ENCODE peak calls at places on chromosome 11, in five cellular contexts. Q is NCI-H524, W is OCI-LY7, J is NCI-H1930, R is myocyte. N is an unnamed sample.

GRCh38 chr11:29527391-29527936 is 489.4 kb downstream of the KCNA4 start:
- DNase-seq in Q (no peak), W (peak; percentile 65), J (no peak), R (peak; percentile 22), N (peak; percentile 95)

GRCh38 chr11:65323813-65324212 is 9.1 kb downstream of the CDC42EP2 start:
- DNase-seq in Q (no peak), W (no peak), J (no peak), R (no peak), N (no peak)

GRCh38 chr11:19332476-19332875 is 91.7 kb upstream of the E2F8 start:
- DNase-seq in Q (no peak), W (no peak), J (no peak), R (no peak), N (no peak)

GRCh38 chr11:73758451-73758850 is 2.4 kb downstream of the RAB6A start:
- DNase-seq in Q (no peak), W (no peak), J (no peak), R (no peak), N (no peak)

GRCh38 chr11:43779306-43779705 is 98.8 kb downstream of the HSD17B12 start:
- DNase-seq in Q (no peak), W (no peak), J (no peak), R (peak; percentile 41), N (no peak)

GRCh38 chr11:130580372-130580771 is 131.9 kb downstream of the ADAMTS15 start:
- DNase-seq in Q (peak; percentile 46), W (no peak), J (no peak), R (peak; percentile 55), N (peak; percentile 96)

GRCh38 chr11:45254070-45254469 is 32.1 kb downstream of the SYT13 start:
- DNase-seq in Q (no peak), W (no peak), J (no peak), R (peak; percentile 7), N (no peak)

GRCh38 chr11:115774756-115775155 is 270.5 kb upstream of the CADM1 start:
- DNase-seq in Q (no peak), W (no peak), J (no peak), R (no peak), N (no peak)

GRCh38 chr11:109996060-109996459 is 97.1 kb upstream of the ZC3H12C start:
- DNase-seq in Q (no peak), W (no peak), J (no peak), R (no peak), N (no peak)

GRCh38 chr11:22347857-22348496 is 9.8 kb downstream of the SLC17A6 start:
- DNase-seq in Q (no peak), W (no peak), J (no peak), R (no peak), N (no peak)

N was measured in cardiac fibroblast.